ENCODE peak calls at places on chromosomes 5 and 9, in eight cellular contexts. B, T, D, Y, X, U, C and V are unnamed samples. For H3K4me1, the result is how much of the 10 kb centered on the place peaks cover.

GRCh38 chr5:144421411-144421810 is 250.7 kb downstream of the KCTD16 start:
- DNase-seq in B (no peak), T (peak), D (no peak), Y (no peak), X (no peak), U (no peak), C (no peak), V (no peak)

GRCh38 chr5:26641492-26641891 is 396.9 kb downstream of the CDH9 start:
- DNase-seq in B (no peak), T (no peak), D (no peak), Y (no peak), X (no peak), U (no peak), C (no peak), V (no peak)

GRCh38 chr5:33841829-33842228 is 50.0 kb downstream of the ADAMTS12 start:
- DNase-seq in B (no peak), T (no peak), D (no peak), Y (no peak), X (no peak), U (no peak), C (no peak), V (no peak)

GRCh38 chr5:75823811-75824210 is 106.6 kb upstream of the POC5 start:
- DNase-seq in B (no peak), T (no peak), D (no peak), Y (no peak), X (no peak), U (no peak), C (no peak), V (no peak)

GRCh38 chr5:78526049-78526525 is 122.5 kb downstream of the LHFPL2 start:
- DNase-seq in B (no peak), T (no peak), D (no peak), Y (peak), X (no peak), U (no peak), C (no peak), V (no peak)

GRCh38 chr5:155092318-155092717 is 78.8 kb downstream of the KIF4B start:
- DNase-seq in B (no peak), T (no peak), D (no peak), Y (no peak), X (no peak), U (no peak), C (no peak), V (no peak)

GRCh38 chr9:109469646-109470358 is 28.3 kb downstream of the PTPN3 start:
- DNase-seq in B (peak), T (peak), D (peak), Y (peak), X (peak), U (peak), C (peak), V (peak)

GRCh38 chr9:5869315-5870019 is 21.2 kb upstream of the MLANA start:
- DNase-seq in B (no peak), T (no peak), D (peak), Y (peak), X (no peak), U (peak), C (no peak), V (no peak)

GRCh38 chr9:121367651-121368510 is 2.2 kb downstream of the STOM start:
- DNase-seq in B (no peak), T (no peak), D (no peak), Y (peak), X (no peak), U (no peak), C (no peak), V (no peak)

GRCh38 chr5:17169507-17169906 is 47.9 kb upstream of the BASP1 start:
- DNase-seq in B (no peak), T (peak), D (no peak), Y (no peak), X (no peak), U (no peak), C (no peak), V (no peak)

GRCh38 chr9:136802321-136802720 is 5.4 kb upstream of the RABL6 start:
- DNase-seq in B (no peak), T (no peak), D (no peak), Y (no peak), X (no peak), U (no peak), C (no peak), V (no peak)

DNA sequence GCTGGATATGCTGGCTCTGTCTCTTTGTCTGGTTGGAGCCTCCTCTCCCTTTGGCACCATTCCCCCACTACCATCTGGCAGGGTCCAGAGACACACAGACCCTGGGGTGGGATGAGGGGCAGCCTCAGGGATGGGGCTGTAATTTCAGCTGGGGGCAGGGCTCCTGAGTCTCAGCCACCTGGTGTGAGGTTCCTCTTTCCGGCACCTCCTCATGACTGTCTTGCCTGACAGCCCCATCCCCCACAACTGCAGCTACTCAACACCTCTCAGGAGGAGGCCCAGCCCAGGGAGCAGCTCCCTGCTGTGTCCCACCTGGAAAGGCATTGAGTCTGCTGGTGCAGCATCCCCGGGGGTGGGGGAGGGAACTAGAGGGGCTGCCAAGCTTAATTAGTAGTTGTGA is 11.7 kb upstream of the RPS14 start:
- DNase-seq in B (peak), T (peak), D (no peak), Y (no peak), X (no peak), U (no peak), C (no peak), V (no peak)
- H3K27ac ChIP-seq in B (no peak), T (no peak), D (no peak), Y (peak), X (no peak), U (no peak), C (no peak), V (no peak)

DNA sequence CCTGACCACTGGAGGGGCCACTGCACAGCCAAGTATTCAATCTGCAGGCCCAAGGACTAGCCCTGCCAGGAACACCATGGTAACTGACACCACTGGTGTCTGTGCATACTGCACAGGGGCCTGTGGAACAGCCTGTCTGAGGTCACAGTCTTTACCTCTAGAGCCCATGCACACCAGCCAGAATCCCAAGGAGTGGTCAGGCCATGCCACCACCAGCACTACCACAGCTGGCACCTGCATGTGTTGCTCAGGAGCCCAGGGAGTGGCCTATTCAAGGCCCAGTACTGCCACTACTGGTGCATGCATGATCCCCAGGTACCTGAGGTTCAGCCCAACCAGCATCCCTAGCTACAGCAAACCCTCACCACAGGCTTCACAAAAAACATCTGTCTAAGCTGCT is 546.0 kb upstream of the RGMB start:
- DNase-seq in B (no peak), T (no peak), D (no peak), Y (no peak), X (no peak), U (no peak), C (no peak), V (no peak)
- H3K4me3 ChIP-seq in B (no peak), T (no peak), D (no peak), Y (no peak), X (no peak), U (no peak), C (no peak), V (no peak)

GRCh38 chr5:166566725-166567124 is 1724.7 kb upstream of the WWC1 start:
- DNase-seq in B (no peak), T (no peak), D (no peak), Y (no peak), X (no peak), U (no peak), C (no peak), V (no peak)

GRCh38 chr5:166561759-166562158 is 1729.7 kb upstream of the WWC1 start:
- DNase-seq in B (no peak), T (no peak), D (no peak), Y (no peak), X (no peak), U (no peak), C (no peak), V (no peak)

GRCh38 chr5:166562246-166562645 is 1729.2 kb upstream of the WWC1 start:
- DNase-seq in B (no peak), T (no peak), D (no peak), Y (no peak), X (no peak), U (no peak), C (no peak), V (no peak)
- H3K4me1 ChIP-seq in B (under half), T (under half), D (under half), Y (under half), X (under half), U (under half), C (under half), V (under half)

GRCh38 chr9:131421691-131422090 is 27.8 kb downstream of the PRRC2B start:
- DNase-seq in B (no peak), T (no peak), D (no peak), Y (no peak), X (no peak), U (no peak), C (no peak), V (no peak)
- H3K27ac ChIP-seq in B (peak), T (no peak), D (no peak), Y (peak), X (peak), U (no peak), C (peak), V (no peak)

GRCh38 chr5:80141147-80141671 is 106.1 kb downstream of the THBS4 start:
- DNase-seq in B (peak), T (peak), D (no peak), Y (no peak), X (peak), U (peak), C (peak), V (no peak)
- H3K4me3 ChIP-seq in B (no peak), T (no peak), D (no peak), Y (no peak), X (no peak), U (no peak), C (no peak), V (no peak)

GRCh38 chr9:114910541-114910940 is 19.9 kb downstream of the TNFSF8 start:
- DNase-seq in B (no peak), T (no peak), D (no peak), Y (no peak), X (no peak), U (no peak), C (no peak), V (no peak)
- H3K4me1 ChIP-seq in B (under half), T (under half), D (half or more), Y (under half), X (under half), U (under half), C (under half), V (half or more)

GRCh38 chr5:124806026-124806856 is 59.8 kb upstream of the ZNF608 start:
- DNase-seq in B (peak), T (peak), D (no peak), Y (peak), X (peak), U (peak), C (peak), V (no peak)

GRCh38 chr5:124803617-124804331 is 57.3 kb upstream of the ZNF608 start:
- DNase-seq in B (no peak), T (no peak), D (no peak), Y (no peak), X (no peak), U (no peak), C (no peak), V (no peak)

GRCh38 chr5:124798890-124799289 is 52.5 kb upstream of the ZNF608 start:
- DNase-seq in B (no peak), T (no peak), D (no peak), Y (no peak), X (no peak), U (no peak), C (no peak), V (no peak)

GRCh38 chr5:124797665-124798087 is 51.2 kb upstream of the ZNF608 start:
- DNase-seq in B (no peak), T (no peak), D (no peak), Y (no peak), X (no peak), U (no peak), C (peak), V (no peak)

DNA sequence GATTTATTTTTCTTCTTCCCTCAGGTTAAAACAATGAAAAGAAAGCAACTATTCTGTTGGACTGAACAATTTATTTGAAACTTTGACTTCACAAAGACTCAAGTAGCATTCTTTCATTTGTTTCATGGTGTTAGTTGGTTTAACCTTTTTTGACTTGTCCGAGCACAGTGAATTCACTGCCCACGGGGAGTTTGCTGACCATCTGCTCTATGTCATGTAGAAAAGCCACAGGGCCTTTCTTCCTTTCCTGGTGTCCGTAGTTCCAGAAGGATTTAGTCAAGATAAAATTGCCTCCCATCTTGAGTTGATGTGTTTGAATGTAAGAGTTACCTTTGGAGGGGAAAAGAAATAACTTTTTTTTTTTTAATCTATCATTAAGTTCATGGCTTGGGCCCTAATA is 55.1 kb upstream of the ZNF608 start:
- DNase-seq in B (no peak), T (no peak), D (no peak), Y (no peak), X (no peak), U (no peak), C (no peak), V (no peak)
- H3K27ac ChIP-seq in B (no peak), T (no peak), D (no peak), Y (no peak), X (no peak), U (no peak), C (no peak), V (no peak)

DNA sequence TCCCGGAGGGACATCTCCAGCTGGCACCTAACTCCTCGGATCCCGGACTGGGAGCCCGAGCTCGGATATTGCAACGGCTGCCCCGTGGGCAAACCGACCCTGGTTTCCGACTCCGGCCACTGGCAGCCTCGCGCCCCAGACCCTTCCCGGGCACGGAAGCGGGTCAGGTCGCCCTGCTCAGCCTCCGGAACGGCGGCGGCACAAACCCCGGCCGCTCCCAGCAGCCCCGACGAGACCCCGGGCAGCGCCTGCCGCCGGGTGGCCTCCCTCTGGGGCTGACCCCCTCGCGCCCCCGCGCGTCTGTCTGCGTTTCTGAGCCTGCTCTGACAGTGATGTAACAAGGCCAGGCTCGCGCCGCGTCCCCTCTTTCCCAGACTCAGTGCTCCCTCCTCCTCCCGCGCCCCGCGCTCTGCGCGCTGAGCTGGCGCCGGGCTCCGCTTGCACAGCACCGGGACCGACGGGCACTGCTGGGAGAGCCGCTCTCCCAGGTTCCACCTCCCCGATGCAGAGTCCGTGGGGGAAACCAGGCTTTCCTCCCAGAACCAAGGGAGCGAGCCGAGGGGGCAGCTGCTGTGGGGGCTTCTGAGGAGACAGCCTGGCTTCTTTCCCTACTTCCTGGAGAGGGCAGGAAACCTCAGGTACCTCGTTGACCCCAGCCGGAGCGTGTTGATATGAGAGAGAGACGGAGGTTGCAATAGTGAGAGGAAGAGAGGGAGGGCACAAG is at the start of gene TMEM215:
- DNase-seq in B (no peak), T (peak), D (no peak), Y (no peak), X (peak), U (no peak), C (peak), V (no peak)
- H3K4me3 ChIP-seq in B (no peak), T (peak), D (no peak), Y (peak), X (peak), U (peak), C (no peak), V (no peak)